ENCODE peak calls at places on chromosomes 2 and 18, in nine cellular contexts. K, M, T, G, R, A, S, X and D are unnamed samples.
A peak's percentile ranks its signal among the peaks of the same experiment; 100 is the strongest.

GRCh38 chr2:14420851-14421250 is 211.7 kb upstream of the LRATD1 start:
- DNase-seq in T (no peak), S (no peak), R (peak; percentile 46), X (no peak), K (no peak), A (no peak), M (no peak), G (peak; percentile 36), D (no peak)

GRCh38 chr2:38377501-38378258 is 607 bp upstream of the ATL2 start:
- DNase-seq in K (no peak), M (no peak), X (no peak), T (no peak), G (peak; percentile 78), S (no peak), A (peak; percentile 54), R (peak; percentile 78), D (no peak)

GRCh38 chr2:11155326-11156059 is at the start of gene SLC66A3:
- DNase-seq in K (no peak), S (no peak), X (no peak), T (peak; percentile 56), A (peak; percentile 71), R (peak; percentile 90), M (no peak), G (peak; percentile 90), D (peak; percentile 65)

GRCh38 chr2:61016392-61017002 is 1.0 kb upstream of the PEX13 start:
- DNase-seq in T (peak; percentile 41), K (no peak), R (no peak), S (no peak), X (no peak), G (no peak), A (no peak), M (no peak), D (peak; percentile 46)

GRCh38 chr18:48951448-48952286 is 902 bp upstream of the SMAD7 start:
- DNase-seq in T (peak; percentile 40), K (peak; percentile 74), S (peak; percentile 70), A (no peak), R (peak; percentile 91), X (no peak), M (peak; percentile 59), G (peak; percentile 95), D (peak; percentile 84)

GRCh38 chr18:46830633-46831032 is 73.8 kb upstream of the ST8SIA5 start:
- DNase-seq in K (no peak), A (no peak), R (no peak), M (no peak), S (no peak), G (no peak), X (no peak), T (no peak), D (no peak)

GRCh38 chr2:36578343-36579296 is 19.3 kb downstream of the FEZ2 start:
- DNase-seq in M (no peak), K (no peak), R (no peak), A (no peak), X (no peak), T (no peak), G (no peak), S (no peak), D (no peak)

GRCh38 chr2:108409768-108410167 is 32.0 kb downstream of the SULT1C4 start:
- DNase-seq in A (peak; percentile 48), M (no peak), R (peak; percentile 88), K (no peak), S (no peak), X (no peak), G (peak; percentile 54), T (no peak), D (no peak)

GRCh38 chr2:199197448-199197847 is 260.3 kb downstream of the SATB2 start:
- DNase-seq in G (peak; percentile 31), M (no peak), A (no peak), R (peak; percentile 5), K (no peak), T (no peak), S (no peak), X (no peak), D (no peak)

GRCh38 chr18:32346667-32347066 is 124.0 kb downstream of the GAREM1 start:
- DNase-seq in R (no peak), A (no peak), G (peak; percentile 54), X (no peak), M (no peak), T (no peak), S (no peak), K (no peak), D (no peak)

GRCh38 chr2:59249441-59250330 is 1008.6 kb upstream of the FANCL start:
- DNase-seq in M (no peak), R (no peak), S (no peak), G (peak; percentile 1), T (no peak), X (no peak), A (no peak), K (no peak), D (no peak)

GRCh38 chr2:105376789-105377231 is 22.0 kb downstream of the FHL2 start:
- DNase-seq in A (no peak), S (no peak), X (no peak), K (no peak), G (peak; percentile 83), R (peak; percentile 86), M (no peak), T (no peak), D (no peak)

GRCh38 chr18:50454379-50455005 is 79.6 kb downstream of the SKA1 start:
- DNase-seq in R (no peak), G (no peak), K (no peak), S (no peak), T (no peak), X (no peak), A (no peak), M (no peak), D (no peak)

GRCh38 chr2:121647396-121647795 is 1.9 kb downstream of the CLASP1 start:
- DNase-seq in M (peak; percentile 7), K (no peak), X (no peak), G (no peak), T (no peak), R (no peak), A (no peak), S (no peak), D (no peak)

GRCh38 chr2:192162392-192163042 is 32.2 kb downstream of the TMEFF2 start:
- DNase-seq in T (peak; percentile 11), G (peak; percentile 82), M (peak; percentile 84), S (peak; percentile 76), K (no peak), A (peak; percentile 58), R (peak; percentile 72), X (no peak), D (peak; percentile 22)

GRCh38 chr2:11419781-11420180 is 46.2 kb downstream of the E2F6 start:
- DNase-seq in X (no peak), K (no peak), T (no peak), M (no peak), A (no peak), G (no peak), R (peak; percentile 76), S (no peak), D (no peak)

GRCh38 chr2:54813584-54813983 is 90.1 kb downstream of the EML6 start:
- DNase-seq in T (no peak), M (no peak), G (no peak), A (no peak), R (no peak), S (no peak), X (no peak), K (no peak), D (no peak)

GRCh38 chr2:190641469-190641868 is 7.4 kb upstream of the NAB1 start:
- DNase-seq in T (no peak), A (no peak), M (no peak), K (no peak), X (no peak), S (no peak), G (no peak), R (no peak), D (no peak)

GRCh38 chr2:25324251-25324650 is 17.5 kb downstream of the DNMT3A start:
- DNase-seq in X (no peak), T (no peak), K (no peak), A (no peak), G (no peak), R (no peak), M (no peak), S (no peak), D (no peak)

GRCh38 chr2:150587547-150588209 is 100.2 kb upstream of the RND3 start:
- DNase-seq in A (no peak), G (no peak), T (no peak), R (peak; percentile 79), S (no peak), M (no peak), K (no peak), X (no peak), D (no peak)

GRCh38 chr2:42351864-42352263 is 9.2 kb downstream of the COX7A2L start:
- DNase-seq in K (no peak), X (no peak), M (no peak), R (no peak), S (no peak), A (no peak), T (no peak), G (no peak), D (no peak)